ENCODE peak calls at places on chromosomes 6 and 20, in four cellular contexts. U is GOT3; R is CD4-positive, alpha-beta T cell; O is activated CD8-positive, alpha-beta memory T cell treated with anti-CD3 and anti-CD28 coated beads, Interleukin-2, amount 50 U/mL, for 4 hours. V is an unnamed sample.
A peak's percentile ranks its signal among the peaks of the same experiment; 100 is the strongest.

GRCh38 chr6:96014846-96015245 is 928 bp upstream of the FUT9 start:
- DNase-seq in U (no peak), R (no peak), O (no peak), V (no peak)

GRCh38 chr6:150940951-150941350 is 75.4 kb downstream of the MTHFD1L start:
- DNase-seq in U (no peak), R (no peak), O (no peak), V (no peak)

GRCh38 chr6:99349620-99350141 is at the start of gene FAXC:
- DNase-seq in U (no peak), R (no peak), O (no peak), V (no peak)

GRCh38 chr20:45306431-45306982 is at the start of gene RBPJL:
- DNase-seq in U (no peak), R (peak; percentile 53), O (peak; percentile 55), V (no peak)

GRCh38 chr6:149834513-149835481 is 29.4 kb downstream of the LRP11 start:
- DNase-seq in U (no peak), R (peak; percentile 63), O (peak; percentile 72), V (peak; percentile 26)

GRCh38 chr6:136510782-136511181 is 39.4 kb downstream of the MAP7 start:
- DNase-seq in U (no peak), R (no peak), O (no peak), V (no peak)

GRCh38 chr20:24395151-24395550 is 74.3 kb upstream of the SYNDIG1 start:
- DNase-seq in U (no peak), R (no peak), O (no peak), V (no peak)

GRCh38 chr20:62655291-62656204 is 13.2 kb downstream of the SLCO4A1 start:
- DNase-seq in U (no peak), R (no peak), O (no peak), V (no peak)

GRCh38 chr6:112044856-112045255 is 9.0 kb upstream of the CCN6 start:
- DNase-seq in U (no peak), R (no peak), O (no peak), V (no peak)

GRCh38 chr20:9515761-9516657 is 1.6 kb downstream of the LAMP5 start:
- DNase-seq in U (no peak), R (no peak), O (no peak), V (no peak)

GRCh38 chr6:84804720-84805119 is 40.3 kb upstream of the TBX18 start:
- DNase-seq in U (no peak), R (no peak), O (no peak), V (no peak)

GRCh38 chr6:67458265-67458664 is 1176.8 kb upstream of the ADGRB3 start:
- DNase-seq in U (no peak), R (no peak), O (no peak), V (no peak)

GRCh38 chr20:22951966-22952365 is 83.1 kb upstream of the SSTR4 start:
- DNase-seq in U (no peak), R (no peak), O (no peak), V (no peak)

GRCh38 chr6:11323666-11324452 is 91.4 kb upstream of the NEDD9 start:
- DNase-seq in U (no peak), R (no peak), O (no peak), V (no peak)

GRCh38 chr6:71012871-71013456 is 56.1 kb upstream of the B3GAT2 start:
- DNase-seq in U (no peak), R (no peak), O (no peak), V (no peak)

GRCh38 chr6:110337481-110337880 is 20.7 kb downstream of the METTL24 start:
- DNase-seq in U (no peak), R (no peak), O (no peak), V (no peak)

GRCh38 chr6:7543761-7544424 is 2.4 kb downstream of the DSP start:
- DNase-seq in U (no peak), R (no peak), O (no peak), V (no peak)

GRCh38 chr20:18614244-18614643 is 26.4 kb downstream of the DTD1 start:
- DNase-seq in U (no peak), R (no peak), O (no peak), V (no peak)

GRCh38 chr6:160071805-160072687 is 49.6 kb upstream of the SLC22A1 start:
- DNase-seq in U (no peak), R (no peak), O (no peak), V (no peak)

GRCh38 chr6:50927816-50928215 is 109.1 kb downstream of the TFAP2B start:
- DNase-seq in U (no peak), R (no peak), O (no peak), V (no peak)

GRCh38 chr6:36985384-36985962 is 523 bp downstream of the MTCH1 start:
- DNase-seq in U (no peak), R (no peak), O (no peak), V (no peak)

V was measured in T-helper 22 cell.